ENCODE peak calls at places on chromosomes 11 and 22, in ten cellular contexts. One of them, this sample, is unnamed.

GRCh38 chr22:19806213-19807160 is 45.9 kb downstream of the TBX1 start:
- DNase-seq in NCI-H1105: no peak
- DNase-seq in stimulated activated CD8-positive, alpha-beta memory T cell treated with anti-CD3 and anti-CD28 coated beads, Interleukin-4, amount 100 ng/mL, for 4 hours: no peak
- DNase-seq in NCI-H187 treated with DMSO at 0.1 percent for 48 hours: no peak
- DNase-seq in GM23338: no peak
- DNase-seq in activated CD4-positive, alpha-beta T cell treated with anti-CD3 and anti-CD28 coated beads, Interleukin-2, amount 50 U/mL, for 48 hours: no peak
- DNase-seq in COR-L47: peak; percentile 65
- DNase-seq in coronary artery: no peak
- DNase-seq in AG08395: no peak
- DNase-seq in stimulated activated CD4-positive, alpha-beta T cell treated with anti-CD3 and anti-CD28 coated beads, Interleukin-1b, Interleukin-23, amount 100 ng/mL, for 24 hours: no peak
- DNase-seq in this sample: no peak

GRCh38 chr11:638616-639323 is 1.7 kb downstream of the DRD4 start:
- DNase-seq in NCI-H1105: no peak
- DNase-seq in stimulated activated CD8-positive, alpha-beta memory T cell treated with anti-CD3 and anti-CD28 coated beads, Interleukin-4, amount 100 ng/mL, for 4 hours: no peak
- DNase-seq in NCI-H187 treated with DMSO at 0.1 percent for 48 hours: no peak
- DNase-seq in GM23338: peak; percentile 78
- DNase-seq in activated CD4-positive, alpha-beta T cell treated with anti-CD3 and anti-CD28 coated beads, Interleukin-2, amount 50 U/mL, for 48 hours: no peak
- DNase-seq in COR-L47: no peak
- DNase-seq in coronary artery: no peak
- DNase-seq in AG08395: no peak
- DNase-seq in stimulated activated CD4-positive, alpha-beta T cell treated with anti-CD3 and anti-CD28 coated beads, Interleukin-1b, Interleukin-23, amount 100 ng/mL, for 24 hours: no peak
- DNase-seq in this sample: peak; percentile 59

GRCh38 chr22:21734540-21735197 is 925 bp downstream of the YPEL1 start:
- DNase-seq in NCI-H1105: no peak
- DNase-seq in stimulated activated CD8-positive, alpha-beta memory T cell treated with anti-CD3 and anti-CD28 coated beads, Interleukin-4, amount 100 ng/mL, for 4 hours: no peak
- DNase-seq in NCI-H187 treated with DMSO at 0.1 percent for 48 hours: no peak
- DNase-seq in GM23338: no peak
- DNase-seq in activated CD4-positive, alpha-beta T cell treated with anti-CD3 and anti-CD28 coated beads, Interleukin-2, amount 50 U/mL, for 48 hours: no peak
- DNase-seq in COR-L47: no peak
- DNase-seq in coronary artery: no peak
- DNase-seq in AG08395: no peak
- DNase-seq in stimulated activated CD4-positive, alpha-beta T cell treated with anti-CD3 and anti-CD28 coated beads, Interleukin-1b, Interleukin-23, amount 100 ng/mL, for 24 hours: no peak
- DNase-seq in this sample: no peak

GRCh38 chr22:21943571-21944448 is 8.8 kb downstream of the PPM1F start:
- DNase-seq in NCI-H1105: no peak
- DNase-seq in stimulated activated CD8-positive, alpha-beta memory T cell treated with anti-CD3 and anti-CD28 coated beads, Interleukin-4, amount 100 ng/mL, for 4 hours: no peak
- DNase-seq in NCI-H187 treated with DMSO at 0.1 percent for 48 hours: no peak
- DNase-seq in GM23338: no peak
- DNase-seq in activated CD4-positive, alpha-beta T cell treated with anti-CD3 and anti-CD28 coated beads, Interleukin-2, amount 50 U/mL, for 48 hours: no peak
- DNase-seq in COR-L47: no peak
- DNase-seq in coronary artery: no peak
- DNase-seq in AG08395: no peak
- DNase-seq in stimulated activated CD4-positive, alpha-beta T cell treated with anti-CD3 and anti-CD28 coated beads, Interleukin-1b, Interleukin-23, amount 100 ng/mL, for 24 hours: no peak
- DNase-seq in this sample: no peak

GRCh38 chr11:121499405-121499804 is 46.6 kb upstream of the SORL1-AS1 start:
- DNase-seq in NCI-H1105: no peak
- DNase-seq in stimulated activated CD8-positive, alpha-beta memory T cell treated with anti-CD3 and anti-CD28 coated beads, Interleukin-4, amount 100 ng/mL, for 4 hours: no peak
- DNase-seq in NCI-H187 treated with DMSO at 0.1 percent for 48 hours: no peak
- DNase-seq in GM23338: no peak
- DNase-seq in activated CD4-positive, alpha-beta T cell treated with anti-CD3 and anti-CD28 coated beads, Interleukin-2, amount 50 U/mL, for 48 hours: no peak
- DNase-seq in COR-L47: no peak
- DNase-seq in coronary artery: no peak
- DNase-seq in AG08395: no peak
- DNase-seq in stimulated activated CD4-positive, alpha-beta T cell treated with anti-CD3 and anti-CD28 coated beads, Interleukin-1b, Interleukin-23, amount 100 ng/mL, for 24 hours: no peak
- DNase-seq in this sample: no peak

GRCh38 chr11:57069942-57070341 is 81.2 kb downstream of the OR5AK2 start:
- DNase-seq in NCI-H1105: no peak
- DNase-seq in stimulated activated CD8-positive, alpha-beta memory T cell treated with anti-CD3 and anti-CD28 coated beads, Interleukin-4, amount 100 ng/mL, for 4 hours: no peak
- DNase-seq in NCI-H187 treated with DMSO at 0.1 percent for 48 hours: no peak
- DNase-seq in GM23338: no peak
- DNase-seq in activated CD4-positive, alpha-beta T cell treated with anti-CD3 and anti-CD28 coated beads, Interleukin-2, amount 50 U/mL, for 48 hours: no peak
- DNase-seq in COR-L47: no peak
- DNase-seq in coronary artery: no peak
- DNase-seq in AG08395: no peak
- DNase-seq in stimulated activated CD4-positive, alpha-beta T cell treated with anti-CD3 and anti-CD28 coated beads, Interleukin-1b, Interleukin-23, amount 100 ng/mL, for 24 hours: no peak
- DNase-seq in this sample: no peak

GRCh38 chr11:44066732-44067131 is 662 bp downstream of the ACCS start:
- DNase-seq in NCI-H1105: no peak
- DNase-seq in stimulated activated CD8-positive, alpha-beta memory T cell treated with anti-CD3 and anti-CD28 coated beads, Interleukin-4, amount 100 ng/mL, for 4 hours: no peak
- DNase-seq in NCI-H187 treated with DMSO at 0.1 percent for 48 hours: no peak
- DNase-seq in GM23338: no peak
- DNase-seq in activated CD4-positive, alpha-beta T cell treated with anti-CD3 and anti-CD28 coated beads, Interleukin-2, amount 50 U/mL, for 48 hours: no peak
- DNase-seq in COR-L47: peak; percentile 27
- DNase-seq in coronary artery: no peak
- DNase-seq in AG08395: peak; percentile 72
- DNase-seq in stimulated activated CD4-positive, alpha-beta T cell treated with anti-CD3 and anti-CD28 coated beads, Interleukin-1b, Interleukin-23, amount 100 ng/mL, for 24 hours: no peak
- DNase-seq in this sample: no peak

GRCh38 chr11:34327804-34328631 is 29.8 kb downstream of the ABTB2 start:
- DNase-seq in NCI-H1105: no peak
- DNase-seq in stimulated activated CD8-positive, alpha-beta memory T cell treated with anti-CD3 and anti-CD28 coated beads, Interleukin-4, amount 100 ng/mL, for 4 hours: no peak
- DNase-seq in NCI-H187 treated with DMSO at 0.1 percent for 48 hours: no peak
- DNase-seq in GM23338: no peak
- DNase-seq in activated CD4-positive, alpha-beta T cell treated with anti-CD3 and anti-CD28 coated beads, Interleukin-2, amount 50 U/mL, for 48 hours: no peak
- DNase-seq in COR-L47: no peak
- DNase-seq in coronary artery: no peak
- DNase-seq in AG08395: no peak
- DNase-seq in stimulated activated CD4-positive, alpha-beta T cell treated with anti-CD3 and anti-CD28 coated beads, Interleukin-1b, Interleukin-23, amount 100 ng/mL, for 24 hours: no peak
- DNase-seq in this sample: no peak

GRCh38 chr11:113579292-113579940 is 104.2 kb upstream of the DRD2 start:
- DNase-seq in NCI-H1105: no peak
- DNase-seq in stimulated activated CD8-positive, alpha-beta memory T cell treated with anti-CD3 and anti-CD28 coated beads, Interleukin-4, amount 100 ng/mL, for 4 hours: no peak
- DNase-seq in NCI-H187 treated with DMSO at 0.1 percent for 48 hours: no peak
- DNase-seq in GM23338: no peak
- DNase-seq in activated CD4-positive, alpha-beta T cell treated with anti-CD3 and anti-CD28 coated beads, Interleukin-2, amount 50 U/mL, for 48 hours: no peak
- DNase-seq in COR-L47: no peak
- DNase-seq in coronary artery: no peak
- DNase-seq in AG08395: no peak
- DNase-seq in stimulated activated CD4-positive, alpha-beta T cell treated with anti-CD3 and anti-CD28 coated beads, Interleukin-1b, Interleukin-23, amount 100 ng/mL, for 24 hours: no peak
- DNase-seq in this sample: no peak

GRCh38 chr11:45827123-45827522 is 20.2 kb upstream of the CRY2 start:
- DNase-seq in NCI-H1105: no peak
- DNase-seq in stimulated activated CD8-positive, alpha-beta memory T cell treated with anti-CD3 and anti-CD28 coated beads, Interleukin-4, amount 100 ng/mL, for 4 hours: no peak
- DNase-seq in NCI-H187 treated with DMSO at 0.1 percent for 48 hours: no peak
- DNase-seq in GM23338: no peak
- DNase-seq in activated CD4-positive, alpha-beta T cell treated with anti-CD3 and anti-CD28 coated beads, Interleukin-2, amount 50 U/mL, for 48 hours: no peak
- DNase-seq in COR-L47: no peak
- DNase-seq in coronary artery: no peak
- DNase-seq in AG08395: no peak
- DNase-seq in stimulated activated CD4-positive, alpha-beta T cell treated with anti-CD3 and anti-CD28 coated beads, Interleukin-1b, Interleukin-23, amount 100 ng/mL, for 24 hours: no peak
- DNase-seq in this sample: no peak

GRCh38 chr11:73854680-73855079 is 22.0 kb downstream of the COA4 start:
- DNase-seq in NCI-H1105: no peak
- DNase-seq in stimulated activated CD8-positive, alpha-beta memory T cell treated with anti-CD3 and anti-CD28 coated beads, Interleukin-4, amount 100 ng/mL, for 4 hours: no peak
- DNase-seq in NCI-H187 treated with DMSO at 0.1 percent for 48 hours: no peak
- DNase-seq in GM23338: no peak
- DNase-seq in activated CD4-positive, alpha-beta T cell treated with anti-CD3 and anti-CD28 coated beads, Interleukin-2, amount 50 U/mL, for 48 hours: no peak
- DNase-seq in COR-L47: no peak
- DNase-seq in coronary artery: no peak
- DNase-seq in AG08395: peak; percentile 20
- DNase-seq in stimulated activated CD4-positive, alpha-beta T cell treated with anti-CD3 and anti-CD28 coated beads, Interleukin-1b, Interleukin-23, amount 100 ng/mL, for 24 hours: no peak
- DNase-seq in this sample: no peak

GRCh38 chr11:44559207-44559943 is 6.1 kb upstream of the CD82 start:
- DNase-seq in NCI-H1105: no peak
- DNase-seq in stimulated activated CD8-positive, alpha-beta memory T cell treated with anti-CD3 and anti-CD28 coated beads, Interleukin-4, amount 100 ng/mL, for 4 hours: no peak
- DNase-seq in NCI-H187 treated with DMSO at 0.1 percent for 48 hours: no peak
- DNase-seq in GM23338: peak; percentile 97
- DNase-seq in activated CD4-positive, alpha-beta T cell treated with anti-CD3 and anti-CD28 coated beads, Interleukin-2, amount 50 U/mL, for 48 hours: no peak
- DNase-seq in COR-L47: no peak
- DNase-seq in coronary artery: no peak
- DNase-seq in AG08395: no peak
- DNase-seq in stimulated activated CD4-positive, alpha-beta T cell treated with anti-CD3 and anti-CD28 coated beads, Interleukin-1b, Interleukin-23, amount 100 ng/mL, for 24 hours: no peak
- DNase-seq in this sample: peak; percentile 91

GRCh38 chr11:78548911-78549572 is 25.6 kb downstream of the NARS2 start:
- DNase-seq in NCI-H1105: no peak
- DNase-seq in stimulated activated CD8-positive, alpha-beta memory T cell treated with anti-CD3 and anti-CD28 coated beads, Interleukin-4, amount 100 ng/mL, for 4 hours: no peak
- DNase-seq in NCI-H187 treated with DMSO at 0.1 percent for 48 hours: no peak
- DNase-seq in GM23338: no peak
- DNase-seq in activated CD4-positive, alpha-beta T cell treated with anti-CD3 and anti-CD28 coated beads, Interleukin-2, amount 50 U/mL, for 48 hours: no peak
- DNase-seq in COR-L47: no peak
- DNase-seq in coronary artery: no peak
- DNase-seq in AG08395: no peak
- DNase-seq in stimulated activated CD4-positive, alpha-beta T cell treated with anti-CD3 and anti-CD28 coated beads, Interleukin-1b, Interleukin-23, amount 100 ng/mL, for 24 hours: no peak
- DNase-seq in this sample: no peak

GRCh38 chr11:86152006-86152862 is 83.3 kb upstream of the PICALM start:
- DNase-seq in NCI-H1105: no peak
- DNase-seq in stimulated activated CD8-positive, alpha-beta memory T cell treated with anti-CD3 and anti-CD28 coated beads, Interleukin-4, amount 100 ng/mL, for 4 hours: no peak
- DNase-seq in NCI-H187 treated with DMSO at 0.1 percent for 48 hours: no peak
- DNase-seq in GM23338: no peak
- DNase-seq in activated CD4-positive, alpha-beta T cell treated with anti-CD3 and anti-CD28 coated beads, Interleukin-2, amount 50 U/mL, for 48 hours: no peak
- DNase-seq in COR-L47: no peak
- DNase-seq in coronary artery: no peak
- DNase-seq in AG08395: peak; percentile 55
- DNase-seq in stimulated activated CD4-positive, alpha-beta T cell treated with anti-CD3 and anti-CD28 coated beads, Interleukin-1b, Interleukin-23, amount 100 ng/mL, for 24 hours: no peak
- DNase-seq in this sample: no peak

GRCh38 chr11:69490516-69490915 is 9.1 kb downstream of the LINC01488 start:
- DNase-seq in NCI-H1105: no peak
- DNase-seq in stimulated activated CD8-positive, alpha-beta memory T cell treated with anti-CD3 and anti-CD28 coated beads, Interleukin-4, amount 100 ng/mL, for 4 hours: no peak
- DNase-seq in NCI-H187 treated with DMSO at 0.1 percent for 48 hours: no peak
- DNase-seq in GM23338: no peak
- DNase-seq in activated CD4-positive, alpha-beta T cell treated with anti-CD3 and anti-CD28 coated beads, Interleukin-2, amount 50 U/mL, for 48 hours: no peak
- DNase-seq in COR-L47: no peak
- DNase-seq in coronary artery: no peak
- DNase-seq in AG08395: no peak
- DNase-seq in stimulated activated CD4-positive, alpha-beta T cell treated with anti-CD3 and anti-CD28 coated beads, Interleukin-1b, Interleukin-23, amount 100 ng/mL, for 24 hours: no peak
- DNase-seq in this sample: no peak

GRCh38 chr11:90294526-90294925 is 71.7 kb upstream of the CHORDC1 start:
- DNase-seq in NCI-H1105: no peak
- DNase-seq in stimulated activated CD8-positive, alpha-beta memory T cell treated with anti-CD3 and anti-CD28 coated beads, Interleukin-4, amount 100 ng/mL, for 4 hours: no peak
- DNase-seq in NCI-H187 treated with DMSO at 0.1 percent for 48 hours: no peak
- DNase-seq in GM23338: no peak
- DNase-seq in activated CD4-positive, alpha-beta T cell treated with anti-CD3 and anti-CD28 coated beads, Interleukin-2, amount 50 U/mL, for 48 hours: no peak
- DNase-seq in COR-L47: no peak
- DNase-seq in coronary artery: no peak
- DNase-seq in AG08395: no peak
- DNase-seq in stimulated activated CD4-positive, alpha-beta T cell treated with anti-CD3 and anti-CD28 coated beads, Interleukin-1b, Interleukin-23, amount 100 ng/mL, for 24 hours: no peak
- DNase-seq in this sample: no peak

GRCh38 chr11:26227311-26227710 is 104.6 kb upstream of the ANO3 start:
- DNase-seq in NCI-H1105: no peak
- DNase-seq in stimulated activated CD8-positive, alpha-beta memory T cell treated with anti-CD3 and anti-CD28 coated beads, Interleukin-4, amount 100 ng/mL, for 4 hours: no peak
- DNase-seq in NCI-H187 treated with DMSO at 0.1 percent for 48 hours: no peak
- DNase-seq in GM23338: peak; percentile 22
- DNase-seq in activated CD4-positive, alpha-beta T cell treated with anti-CD3 and anti-CD28 coated beads, Interleukin-2, amount 50 U/mL, for 48 hours: no peak
- DNase-seq in COR-L47: peak; percentile 3
- DNase-seq in coronary artery: no peak
- DNase-seq in AG08395: peak; percentile 71
- DNase-seq in stimulated activated CD4-positive, alpha-beta T cell treated with anti-CD3 and anti-CD28 coated beads, Interleukin-1b, Interleukin-23, amount 100 ng/mL, for 24 hours: no peak
- DNase-seq in this sample: no peak

GRCh38 chr22:49979587-49980264 is 19.2 kb downstream of the PIM3 start:
- DNase-seq in NCI-H1105: peak; percentile 17
- DNase-seq in stimulated activated CD8-positive, alpha-beta memory T cell treated with anti-CD3 and anti-CD28 coated beads, Interleukin-4, amount 100 ng/mL, for 4 hours: no peak
- DNase-seq in NCI-H187 treated with DMSO at 0.1 percent for 48 hours: no peak
- DNase-seq in GM23338: peak; percentile 83
- DNase-seq in activated CD4-positive, alpha-beta T cell treated with anti-CD3 and anti-CD28 coated beads, Interleukin-2, amount 50 U/mL, for 48 hours: peak; percentile 51
- DNase-seq in COR-L47: no peak
- DNase-seq in coronary artery: no peak
- DNase-seq in AG08395: peak; percentile 33
- DNase-seq in stimulated activated CD4-positive, alpha-beta T cell treated with anti-CD3 and anti-CD28 coated beads, Interleukin-1b, Interleukin-23, amount 100 ng/mL, for 24 hours: no peak
- DNase-seq in this sample: peak; percentile 44

GRCh38 chr11:22656128-22656527 is 10.3 kb upstream of the GAS2 start:
- DNase-seq in NCI-H1105: no peak
- DNase-seq in stimulated activated CD8-positive, alpha-beta memory T cell treated with anti-CD3 and anti-CD28 coated beads, Interleukin-4, amount 100 ng/mL, for 4 hours: no peak
- DNase-seq in NCI-H187 treated with DMSO at 0.1 percent for 48 hours: no peak
- DNase-seq in GM23338: no peak
- DNase-seq in activated CD4-positive, alpha-beta T cell treated with anti-CD3 and anti-CD28 coated beads, Interleukin-2, amount 50 U/mL, for 48 hours: no peak
- DNase-seq in COR-L47: no peak
- DNase-seq in coronary artery: no peak
- DNase-seq in AG08395: no peak
- DNase-seq in stimulated activated CD4-positive, alpha-beta T cell treated with anti-CD3 and anti-CD28 coated beads, Interleukin-1b, Interleukin-23, amount 100 ng/mL, for 24 hours: no peak
- DNase-seq in this sample: no peak

GRCh38 chr11:119846374-119846773 is 117.4 kb upstream of the NECTIN1 start:
- DNase-seq in NCI-H1105: no peak
- DNase-seq in stimulated activated CD8-positive, alpha-beta memory T cell treated with anti-CD3 and anti-CD28 coated beads, Interleukin-4, amount 100 ng/mL, for 4 hours: no peak
- DNase-seq in NCI-H187 treated with DMSO at 0.1 percent for 48 hours: no peak
- DNase-seq in GM23338: no peak
- DNase-seq in activated CD4-positive, alpha-beta T cell treated with anti-CD3 and anti-CD28 coated beads, Interleukin-2, amount 50 U/mL, for 48 hours: no peak
- DNase-seq in COR-L47: no peak
- DNase-seq in coronary artery: no peak
- DNase-seq in AG08395: no peak
- DNase-seq in stimulated activated CD4-positive, alpha-beta T cell treated with anti-CD3 and anti-CD28 coated beads, Interleukin-1b, Interleukin-23, amount 100 ng/mL, for 24 hours: no peak
- DNase-seq in this sample: no peak

GRCh38 chr11:125519865-125520834 is 24.1 kb upstream of the FEZ1 start:
- DNase-seq in NCI-H1105: no peak
- DNase-seq in stimulated activated CD8-positive, alpha-beta memory T cell treated with anti-CD3 and anti-CD28 coated beads, Interleukin-4, amount 100 ng/mL, for 4 hours: no peak
- DNase-seq in NCI-H187 treated with DMSO at 0.1 percent for 48 hours: no peak
- DNase-seq in GM23338: no peak
- DNase-seq in activated CD4-positive, alpha-beta T cell treated with anti-CD3 and anti-CD28 coated beads, Interleukin-2, amount 50 U/mL, for 48 hours: no peak
- DNase-seq in COR-L47: no peak
- DNase-seq in coronary artery: no peak
- DNase-seq in AG08395: no peak
- DNase-seq in stimulated activated CD4-positive, alpha-beta T cell treated with anti-CD3 and anti-CD28 coated beads, Interleukin-1b, Interleukin-23, amount 100 ng/mL, for 24 hours: no peak
- DNase-seq in this sample: no peak

GRCh38 chr22:32532819-32533128 is 58.2 kb downstream of the FBXO7 start:
- DNase-seq in NCI-H1105: no peak
- DNase-seq in stimulated activated CD8-positive, alpha-beta memory T cell treated with anti-CD3 and anti-CD28 coated beads, Interleukin-4, amount 100 ng/mL, for 4 hours: no peak
- DNase-seq in NCI-H187 treated with DMSO at 0.1 percent for 48 hours: no peak
- DNase-seq in GM23338: no peak
- DNase-seq in activated CD4-positive, alpha-beta T cell treated with anti-CD3 and anti-CD28 coated beads, Interleukin-2, amount 50 U/mL, for 48 hours: no peak
- DNase-seq in COR-L47: no peak
- DNase-seq in coronary artery: no peak
- DNase-seq in AG08395: no peak
- DNase-seq in stimulated activated CD4-positive, alpha-beta T cell treated with anti-CD3 and anti-CD28 coated beads, Interleukin-1b, Interleukin-23, amount 100 ng/mL, for 24 hours: no peak
- DNase-seq in this sample: no peak

GRCh38 chr11:70772950-70773349 is 374.6 kb downstream of the CTTN start:
- DNase-seq in NCI-H1105: no peak
- DNase-seq in stimulated activated CD8-positive, alpha-beta memory T cell treated with anti-CD3 and anti-CD28 coated beads, Interleukin-4, amount 100 ng/mL, for 4 hours: no peak
- DNase-seq in NCI-H187 treated with DMSO at 0.1 percent for 48 hours: no peak
- DNase-seq in GM23338: peak; percentile 37
- DNase-seq in activated CD4-positive, alpha-beta T cell treated with anti-CD3 and anti-CD28 coated beads, Interleukin-2, amount 50 U/mL, for 48 hours: no peak
- DNase-seq in COR-L47: no peak
- DNase-seq in coronary artery: no peak
- DNase-seq in AG08395: no peak
- DNase-seq in stimulated activated CD4-positive, alpha-beta T cell treated with anti-CD3 and anti-CD28 coated beads, Interleukin-1b, Interleukin-23, amount 100 ng/mL, for 24 hours: no peak
- DNase-seq in this sample: no peak

GRCh38 chr11:128902515-128903066 is 11.4 kb downstream of the KCNJ5 start:
- DNase-seq in NCI-H1105: no peak
- DNase-seq in stimulated activated CD8-positive, alpha-beta memory T cell treated with anti-CD3 and anti-CD28 coated beads, Interleukin-4, amount 100 ng/mL, for 4 hours: no peak
- DNase-seq in NCI-H187 treated with DMSO at 0.1 percent for 48 hours: no peak
- DNase-seq in GM23338: peak; percentile 41
- DNase-seq in activated CD4-positive, alpha-beta T cell treated with anti-CD3 and anti-CD28 coated beads, Interleukin-2, amount 50 U/mL, for 48 hours: no peak
- DNase-seq in COR-L47: no peak
- DNase-seq in coronary artery: no peak
- DNase-seq in AG08395: peak; percentile 65
- DNase-seq in stimulated activated CD4-positive, alpha-beta T cell treated with anti-CD3 and anti-CD28 coated beads, Interleukin-1b, Interleukin-23, amount 100 ng/mL, for 24 hours: no peak
- DNase-seq in this sample: no peak

GRCh38 chr11:69718147-69718546 is 14.3 kb upstream of the FGF19 start:
- DNase-seq in NCI-H1105: peak; percentile 75
- DNase-seq in stimulated activated CD8-positive, alpha-beta memory T cell treated with anti-CD3 and anti-CD28 coated beads, Interleukin-4, amount 100 ng/mL, for 4 hours: no peak
- DNase-seq in NCI-H187 treated with DMSO at 0.1 percent for 48 hours: no peak
- DNase-seq in GM23338: peak; percentile 91
- DNase-seq in activated CD4-positive, alpha-beta T cell treated with anti-CD3 and anti-CD28 coated beads, Interleukin-2, amount 50 U/mL, for 48 hours: no peak
- DNase-seq in COR-L47: peak; percentile 39
- DNase-seq in coronary artery: no peak
- DNase-seq in AG08395: peak; percentile 59
- DNase-seq in stimulated activated CD4-positive, alpha-beta T cell treated with anti-CD3 and anti-CD28 coated beads, Interleukin-1b, Interleukin-23, amount 100 ng/mL, for 24 hours: no peak
- DNase-seq in this sample: peak; percentile 89

GRCh38 chr22:49310354-49310753 is 517.3 kb downstream of the BRD1 start:
- DNase-seq in NCI-H1105: no peak
- DNase-seq in stimulated activated CD8-positive, alpha-beta memory T cell treated with anti-CD3 and anti-CD28 coated beads, Interleukin-4, amount 100 ng/mL, for 4 hours: no peak
- DNase-seq in NCI-H187 treated with DMSO at 0.1 percent for 48 hours: no peak
- DNase-seq in GM23338: no peak
- DNase-seq in activated CD4-positive, alpha-beta T cell treated with anti-CD3 and anti-CD28 coated beads, Interleukin-2, amount 50 U/mL, for 48 hours: no peak
- DNase-seq in COR-L47: no peak
- DNase-seq in coronary artery: peak; percentile 28
- DNase-seq in AG08395: no peak
- DNase-seq in stimulated activated CD4-positive, alpha-beta T cell treated with anti-CD3 and anti-CD28 coated beads, Interleukin-1b, Interleukin-23, amount 100 ng/mL, for 24 hours: no peak
- DNase-seq in this sample: peak; percentile 12

GRCh38 chr11:122843281-122844150 is 5.2 kb downstream of the CRTAM start:
- DNase-seq in NCI-H1105: no peak
- DNase-seq in stimulated activated CD8-positive, alpha-beta memory T cell treated with anti-CD3 and anti-CD28 coated beads, Interleukin-4, amount 100 ng/mL, for 4 hours: no peak
- DNase-seq in NCI-H187 treated with DMSO at 0.1 percent for 48 hours: peak; percentile 36
- DNase-seq in GM23338: no peak
- DNase-seq in activated CD4-positive, alpha-beta T cell treated with anti-CD3 and anti-CD28 coated beads, Interleukin-2, amount 50 U/mL, for 48 hours: peak; percentile 20
- DNase-seq in COR-L47: peak; percentile 9
- DNase-seq in coronary artery: no peak
- DNase-seq in AG08395: no peak
- DNase-seq in stimulated activated CD4-positive, alpha-beta T cell treated with anti-CD3 and anti-CD28 coated beads, Interleukin-1b, Interleukin-23, amount 100 ng/mL, for 24 hours: no peak
- DNase-seq in this sample: no peak

GRCh38 chr11:36292311-36292722 is 3.1 kb upstream of the COMMD9 start:
- DNase-seq in NCI-H1105: peak; percentile 1
- DNase-seq in stimulated activated CD8-positive, alpha-beta memory T cell treated with anti-CD3 and anti-CD28 coated beads, Interleukin-4, amount 100 ng/mL, for 4 hours: no peak
- DNase-seq in NCI-H187 treated with DMSO at 0.1 percent for 48 hours: no peak
- DNase-seq in GM23338: peak; percentile 81
- DNase-seq in activated CD4-positive, alpha-beta T cell treated with anti-CD3 and anti-CD28 coated beads, Interleukin-2, amount 50 U/mL, for 48 hours: peak; percentile 4
- DNase-seq in COR-L47: no peak
- DNase-seq in coronary artery: no peak
- DNase-seq in AG08395: peak; percentile 65
- DNase-seq in stimulated activated CD4-positive, alpha-beta T cell treated with anti-CD3 and anti-CD28 coated beads, Interleukin-1b, Interleukin-23, amount 100 ng/mL, for 24 hours: no peak
- DNase-seq in this sample: no peak